ENCODE peak calls at places on chromosomes 1 and 21, in seven cellular contexts. N is SK-N-SH, O is HCT116, G is K562, U is HepG2, I is GM12878, L is H1. T is an unnamed sample.

GRCh38 chr1:235952950-235953615 is 86.4 kb upstream of the LYST start:
- DNase-seq in N (no peak), O (no peak), G (no peak), U (no peak), I (peak; percentile 59), L (no peak), T (no peak)

GRCh38 chr21:16037386-16037785 is 307.6 kb downstream of the USP25 start:
- DNase-seq in N (no peak), O (no peak), G (no peak), U (no peak), I (no peak), L (no peak), T (peak; percentile 25)

GRCh38 chr1:153337980-153338853 is 10.4 kb downstream of the PGLYRP4 start:
- DNase-seq in N (no peak), O (no peak), G (no peak), U (no peak), I (no peak), L (no peak), T (no peak)

GRCh38 chr1:20505488-20505887 is 2.5 kb downstream of the MUL1 start:
- DNase-seq in N (no peak), O (no peak), G (no peak), U (no peak), I (no peak), L (no peak), T (no peak)

GRCh38 chr1:10424034-10424433 is 6.2 kb upstream of the CENPS start:
- DNase-seq in N (peak; percentile 44), O (no peak), G (no peak), U (no peak), I (no peak), L (no peak), T (no peak)

GRCh38 chr1:26785611-26786436 is 1.9 kb upstream of the PIGV start:
- DNase-seq in N (no peak), O (no peak), G (no peak), U (no peak), I (no peak), L (no peak), T (no peak)

GRCh38 chr1:9888886-9889285 is 21.2 kb downstream of the CTNNBIP1 start:
- DNase-seq in N (no peak), O (no peak), G (no peak), U (no peak), I (no peak), L (no peak), T (no peak)

GRCh38 chr1:37840711-37841110 is 18.7 kb downstream of the MTF1 start:
- DNase-seq in N (no peak), O (no peak), G (no peak), U (no peak), I (no peak), L (no peak), T (no peak)

GRCh38 chr1:6580119-6580587 is 359 bp downstream of the ZBTB48 start:
- DNase-seq in N (no peak), O (no peak), G (peak; percentile 55), U (no peak), I (no peak), L (no peak), T (no peak)

GRCh38 chr1:45009956-45010854 is 919 bp downstream of the HECTD3 start:
- DNase-seq in N (peak; percentile 56), O (no peak), G (peak; percentile 32), U (no peak), I (no peak), L (no peak), T (no peak)

GRCh38 chr1:48773133-48773532 is 3.6 kb downstream of the BEND5 start:
- DNase-seq in N (no peak), O (no peak), G (no peak), U (no peak), I (no peak), L (no peak), T (no peak)

GRCh38 chr21:33734326-33734725 is 92.0 kb downstream of the ITSN1 start:
- DNase-seq in N (no peak), O (no peak), G (no peak), U (no peak), I (no peak), L (no peak), T (no peak)

GRCh38 chr1:180267761-180268555 is 37.9 kb downstream of the LHX4 start:
- DNase-seq in N (no peak), O (no peak), G (no peak), U (no peak), I (no peak), L (no peak), T (no peak)
- TF ChIP-seq JUND in N (no peak), O (no peak), G (no peak), U (no peak), I (no peak), L (no peak), T (no peak)

GRCh38 chr1:229117664-229118300 is 153.1 kb upstream of the RAB4A start:
- DNase-seq in N (no peak), O (no peak), G (no peak), U (no peak), I (no peak), L (no peak), T (no peak)
- TF ChIP-seq JUND in N (no peak), O (no peak), G (no peak), U (no peak), I (no peak), L (no peak), T (no peak)

DNA sequence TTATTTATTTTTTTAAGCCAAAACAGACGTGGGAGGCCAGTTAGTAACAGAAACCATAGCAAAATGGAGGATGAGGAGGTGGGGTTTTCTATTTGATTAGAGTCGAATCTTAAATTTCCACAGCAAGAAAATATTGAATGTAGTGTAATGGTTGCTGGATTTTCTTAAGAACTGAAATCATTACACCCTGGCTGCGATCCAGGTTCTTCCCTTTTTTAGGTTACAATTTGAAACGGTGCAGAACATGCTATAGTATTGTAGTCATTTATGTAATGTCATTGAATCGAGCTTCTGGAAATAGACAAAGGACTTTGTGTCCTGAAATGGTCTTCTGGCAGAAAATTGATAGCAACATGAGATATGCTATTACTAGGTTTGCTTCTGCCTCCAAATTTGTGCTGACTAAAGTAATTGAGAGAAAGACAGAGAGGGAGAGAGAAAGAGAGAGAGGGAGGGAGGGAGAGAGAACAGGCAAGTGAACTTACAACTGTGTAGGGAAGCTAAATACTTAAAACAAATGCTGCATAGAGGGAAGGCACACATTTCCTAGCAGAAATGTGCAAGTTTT is 146.2 kb upstream of the NFIA start:
- DNase-seq in N (no peak), O (no peak), G (no peak), U (no peak), I (no peak), L (no peak), T (no peak)
- TF ChIP-seq JUND in N (no peak), O (no peak), G (no peak), U (no peak), I (no peak), L (no peak), T (no peak)

DNA sequence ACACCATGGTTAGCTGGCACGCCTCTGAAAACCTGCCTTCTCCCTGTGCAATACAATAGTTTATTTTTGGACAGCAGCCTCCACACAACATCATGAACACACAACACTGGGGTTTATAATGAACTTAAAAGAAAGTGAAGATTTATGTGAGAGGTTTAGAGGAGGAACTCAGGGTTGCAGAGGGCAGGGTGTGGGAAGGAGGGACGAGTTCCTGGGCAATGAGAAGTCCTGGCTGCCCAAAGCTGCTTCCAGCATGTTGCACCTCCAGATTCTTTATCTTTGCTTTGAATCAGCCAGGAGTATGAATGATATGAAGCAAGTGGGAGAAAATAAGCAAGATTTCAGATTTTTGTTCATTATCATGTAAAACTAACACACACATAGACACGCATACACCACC is 11.3 kb upstream of the LRRC8D start:
- DNase-seq in N (no peak), O (no peak), G (no peak), U (no peak), I (no peak), L (no peak), T (no peak)
- TF ChIP-seq JUND in N (no peak), O (no peak), G (no peak), U (no peak), I (no peak), L (no peak), T (no peak)

DNA sequence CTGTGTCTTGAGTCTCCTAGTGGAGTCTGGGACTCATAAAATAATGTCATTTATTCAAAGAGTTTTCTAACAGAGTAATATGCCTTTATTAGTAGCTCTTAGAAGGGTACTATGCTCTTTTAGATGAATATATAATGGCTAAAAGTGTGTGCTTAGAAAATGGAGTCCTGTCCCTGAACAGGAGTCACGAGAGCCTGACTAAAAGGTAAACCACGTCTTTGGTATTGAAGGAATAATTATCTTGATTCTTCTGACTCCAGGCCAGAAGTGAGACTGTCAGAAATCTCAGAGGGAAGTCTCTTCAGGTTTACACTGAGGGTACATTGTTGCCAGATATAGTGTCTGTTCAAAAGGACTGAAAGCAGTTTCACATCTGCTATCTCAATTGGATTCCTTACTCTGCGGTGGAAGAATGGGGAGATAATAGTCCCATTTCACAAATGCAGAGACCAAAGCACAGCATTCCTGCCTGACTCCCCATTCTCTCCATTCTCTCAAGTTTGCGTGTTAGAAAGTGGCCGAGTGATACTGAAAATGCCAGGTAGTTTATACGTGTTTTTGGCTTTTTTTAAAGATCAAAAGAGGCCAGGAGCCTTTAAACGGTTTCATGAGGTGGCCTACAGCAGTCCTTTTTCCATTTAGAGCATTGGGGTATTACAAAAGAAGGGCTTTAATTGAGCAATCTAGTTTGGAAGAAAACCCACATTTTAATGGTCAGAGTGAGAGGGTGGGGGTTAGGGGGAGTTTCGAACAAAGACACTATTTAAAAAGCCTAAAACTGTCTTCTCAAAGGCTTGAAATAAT is 176.6 kb downstream of the VPS13D start:
- DNase-seq in N (no peak), O (no peak), G (no peak), U (peak; percentile 85), I (no peak), L (no peak), T (no peak)
- TF ChIP-seq JUND in N (no peak), O (no peak), G (no peak), U (no peak), I (no peak), L (no peak), T (no peak)

GRCh38 chr1:119276558-119276957 is 92.0 kb upstream of the HAO2 start:
- DNase-seq in N (no peak), O (no peak), G (no peak), U (no peak), I (no peak), L (no peak), T (peak; percentile 65)
- TF ChIP-seq JUND in N (no peak), O (no peak), G (no peak), U (no peak), I (no peak), L (no peak), T (no peak)

DNA sequence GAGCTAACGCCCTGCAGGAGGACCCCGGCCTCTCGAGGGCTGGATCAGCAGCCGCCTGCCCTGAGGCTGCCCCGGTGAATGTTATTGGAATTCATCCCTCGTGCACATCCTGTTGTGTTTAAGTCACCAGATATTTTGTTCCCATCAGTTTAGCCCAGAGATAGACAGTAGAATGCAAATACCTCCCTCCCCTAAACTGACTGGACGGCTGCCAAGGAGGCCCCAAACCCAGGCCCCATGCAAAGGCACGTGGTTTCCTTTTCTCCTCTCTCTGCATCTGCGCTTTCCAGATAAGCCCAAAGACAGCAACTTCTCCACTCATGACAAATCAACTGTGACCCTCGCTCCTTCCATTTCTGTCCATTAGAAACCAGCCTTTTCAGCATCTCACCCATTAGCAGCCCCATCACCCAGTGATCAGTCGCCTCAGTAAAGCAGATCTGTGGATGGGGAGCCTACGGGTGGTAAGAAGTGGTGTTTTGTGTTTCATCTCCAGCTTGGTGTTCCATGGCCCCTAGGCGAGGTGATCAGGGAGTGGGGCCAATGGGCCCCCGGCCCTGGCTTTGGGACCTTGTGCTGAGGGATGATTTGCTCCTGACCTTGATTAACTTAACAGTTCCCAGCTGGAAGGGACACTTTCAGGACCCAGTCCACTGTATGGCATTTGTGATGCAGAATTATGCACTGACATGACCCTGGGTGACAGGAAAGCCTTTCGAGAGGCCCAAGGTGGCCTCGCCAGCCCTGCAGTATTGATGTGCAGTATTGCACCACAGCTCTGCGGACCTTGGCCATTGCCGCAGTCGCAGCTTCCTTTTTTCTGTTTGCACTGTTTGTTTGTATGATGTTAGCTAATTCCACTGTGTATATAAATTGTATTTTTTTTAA is 5.2 kb downstream of the NPPA start:
- DNase-seq in N (peak; percentile 81), O (no peak), G (peak; percentile 96), U (peak; percentile 92), I (peak; percentile 24), L (no peak), T (no peak)
- TF ChIP-seq JUND in N (no peak), O (no peak), G (peak; percentile 82), U (no peak), I (no peak), L (no peak), T (no peak)

T was measured in T47D.